ENCODE peak calls at places on chromosomes 12 and 14, in nine cellular contexts. I is body of pancreas, J is IMR-90, O is SK-N-SH, A is transverse colon, X is right cardiac atrium, T is GM23248, V is right atrium auricular region, W is cardiac muscle cell. F is an unnamed sample. For H3K9me3, the result is how much of the 10 kb centered on the place peaks cover.

GRCh38 chr12:5905757-5906156 is 39.3 kb downstream of the ANO2 start:
- DNase-seq in I (no peak), J (no peak), O (no peak), A (no peak), X (no peak), T (no peak), V (peak), W (no peak), F (no peak)

GRCh38 chr14:64539186-64539552 is 1.4 kb upstream of the HSPA2 start:
- DNase-seq in I (no peak), J (no peak), O (no peak), A (no peak), X (no peak), T (peak), V (no peak), W (no peak), F (no peak)

GRCh38 chr12:111825509-111825908 is 16.5 kb upstream of the MAPKAPK5 start:
- DNase-seq in I (no peak), J (no peak), O (no peak), A (no peak), X (no peak), T (no peak), V (no peak), W (no peak), F (no peak)

GRCh38 chr12:110373962-110374611 is 29.4 kb downstream of the ANAPC7 start:
- DNase-seq in I (no peak), J (no peak), O (no peak), A (no peak), X (no peak), T (no peak), V (no peak), W (no peak), F (no peak)

GRCh38 chr14:104895207-104895785 is 29.4 kb upstream of the PLD4 start:
- DNase-seq in I (peak), J (no peak), O (no peak), A (no peak), X (no peak), T (no peak), V (no peak), W (no peak), F (no peak)

GRCh38 chr12:117032593-117033381 is 66.4 kb downstream of the TESC start:
- DNase-seq in I (peak), J (peak), O (no peak), A (no peak), X (no peak), T (peak), V (no peak), W (no peak), F (no peak)

GRCh38 chr12:131370791-131371579 is 339.9 kb upstream of the SFSWAP start:
- DNase-seq in I (no peak), J (no peak), O (no peak), A (no peak), X (no peak), T (peak), V (no peak), W (no peak), F (no peak)

GRCh38 chr12:2288875-2289274 is 236.1 kb downstream of the CACNA1C start:
- DNase-seq in I (no peak), J (no peak), O (peak), A (no peak), X (no peak), T (no peak), V (no peak), W (no peak), F (no peak)

GRCh38 chr12:102680296-102680695 is 199.9 kb upstream of the IGF1 start:
- DNase-seq in I (no peak), J (no peak), O (no peak), A (no peak), X (no peak), T (no peak), V (no peak), W (no peak), F (peak)

GRCh38 chr14:52856139-52856538 is 64.7 kb upstream of the GNPNAT1 start:
- DNase-seq in I (no peak), J (no peak), O (no peak), A (no peak), X (no peak), T (no peak), V (no peak), W (no peak), F (no peak)

GRCh38 chr12:96257550-96258392 is 63.6 kb downstream of the ELK3 start:
- DNase-seq in I (peak), J (peak), O (no peak), A (no peak), X (no peak), T (peak), V (no peak), W (no peak), F (no peak)

GRCh38 chr12:14185441-14186192 is 179.9 kb upstream of the ATF7IP start:
- DNase-seq in I (peak), J (peak), O (peak), A (peak), X (no peak), T (peak), V (no peak), W (peak), F (peak)

GRCh38 chr12:56081393-56082347 is 1.7 kb downstream of the ERBB3 start:
- DNase-seq in I (peak), J (no peak), O (no peak), A (peak), X (peak), T (no peak), V (no peak), W (peak), F (no peak)

GRCh38 chr12:22318122-22318737 is 16.3 kb downstream of the ST8SIA1 start:
- DNase-seq in I (no peak), J (peak), O (no peak), A (no peak), X (no peak), T (peak), V (no peak), W (no peak), F (no peak)

GRCh38 chr14:76975865-76976622 is 52.5 kb downstream of the IRF2BPL start:
- DNase-seq in I (peak), J (no peak), O (no peak), A (no peak), X (peak), T (no peak), V (no peak), W (no peak), F (no peak)

GRCh38 chr12:132584472-132584871 is 25.9 kb downstream of the LRCOL1 start:
- DNase-seq in I (no peak), J (no peak), O (no peak), A (no peak), X (no peak), T (no peak), V (no peak), W (no peak), F (no peak)

GRCh38 chr14:60487211-60487610 is 1.3 kb upstream of the C14orf39 start:
- DNase-seq in I (no peak), J (no peak), O (no peak), A (no peak), X (no peak), T (no peak), V (no peak), W (no peak), F (no peak)

GRCh38 chr12:63294327-63294632 is 143.3 kb upstream of the AVPR1A start:
- DNase-seq in I (peak), J (peak), O (no peak), A (no peak), X (no peak), T (peak), V (no peak), W (no peak), F (no peak)

GRCh38 chr12:54230555-54230954 is 41.8 kb upstream of the SMUG1 start:
- DNase-seq in I (no peak), J (no peak), O (no peak), A (no peak), X (no peak), T (no peak), V (no peak), W (no peak), F (no peak)

GRCh38 chr12:83016226-83016835 is 329.6 kb downstream of the TMTC2 start:
- DNase-seq in I (peak), J (peak), O (no peak), A (no peak), X (no peak), T (peak), V (no peak), W (peak), F (no peak)
- H3K4me3 ChIP-seq in I (no peak), J (no peak), O (peak), A (peak), X (peak), T (peak), V (peak), W (no peak), F (peak)

DNA sequence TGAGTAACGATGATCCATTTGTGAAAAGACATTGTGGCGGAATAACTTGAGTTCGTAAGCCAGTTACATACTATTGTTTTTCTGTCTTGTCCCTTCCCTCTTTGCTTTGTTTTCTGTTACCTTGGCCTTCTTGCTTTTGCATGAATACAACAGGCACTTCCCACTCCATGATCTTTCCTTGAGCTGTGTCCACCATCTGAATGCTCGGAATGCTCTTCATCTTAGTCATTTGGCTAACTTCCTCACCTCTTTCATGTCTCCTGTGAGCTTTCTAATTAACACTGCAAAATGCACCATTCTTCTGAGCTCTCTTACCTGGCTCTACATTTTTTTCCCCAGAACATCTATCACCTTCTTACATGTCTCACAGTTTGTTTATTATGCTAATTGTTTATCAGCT is 10.0 kb downstream of the KNTC1 start:
- DNase-seq in I (no peak), J (no peak), O (no peak), A (no peak), X (no peak), T (no peak), V (no peak), W (no peak), F (no peak)
- H3K27ac ChIP-seq in I (no peak), J (no peak), O (no peak), A (no peak), X (no peak), T (no peak), V (no peak), W (no peak), F (no peak)

DNA sequence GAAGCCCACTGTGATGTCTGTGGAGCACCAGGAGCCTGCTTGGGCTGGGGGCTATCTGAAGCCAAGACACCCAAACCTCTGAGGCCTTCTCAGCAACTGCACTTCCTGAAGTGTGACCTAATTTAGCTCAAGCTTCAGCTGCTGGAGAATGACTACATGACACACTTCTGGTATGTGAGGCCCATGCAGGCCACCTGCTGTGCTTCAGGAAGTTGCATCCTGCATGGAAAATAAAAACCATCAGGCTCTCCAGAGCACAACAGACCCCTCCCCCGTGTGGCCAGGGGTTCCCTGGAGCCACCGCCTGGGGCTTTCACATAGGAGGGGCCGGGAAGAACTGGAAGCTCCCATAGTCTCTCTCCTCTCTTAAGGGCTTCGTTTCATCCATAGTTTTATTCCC is 217.7 kb downstream of the SLC15A4 start:
- DNase-seq in I (no peak), J (no peak), O (no peak), A (no peak), X (no peak), T (no peak), V (no peak), W (no peak), F (no peak)
- H3K9me3 ChIP-seq in I (under half), J (under half), O (under half), A (under half), X (under half), T (under half), V (under half), W (under half), F (under half)

DNA sequence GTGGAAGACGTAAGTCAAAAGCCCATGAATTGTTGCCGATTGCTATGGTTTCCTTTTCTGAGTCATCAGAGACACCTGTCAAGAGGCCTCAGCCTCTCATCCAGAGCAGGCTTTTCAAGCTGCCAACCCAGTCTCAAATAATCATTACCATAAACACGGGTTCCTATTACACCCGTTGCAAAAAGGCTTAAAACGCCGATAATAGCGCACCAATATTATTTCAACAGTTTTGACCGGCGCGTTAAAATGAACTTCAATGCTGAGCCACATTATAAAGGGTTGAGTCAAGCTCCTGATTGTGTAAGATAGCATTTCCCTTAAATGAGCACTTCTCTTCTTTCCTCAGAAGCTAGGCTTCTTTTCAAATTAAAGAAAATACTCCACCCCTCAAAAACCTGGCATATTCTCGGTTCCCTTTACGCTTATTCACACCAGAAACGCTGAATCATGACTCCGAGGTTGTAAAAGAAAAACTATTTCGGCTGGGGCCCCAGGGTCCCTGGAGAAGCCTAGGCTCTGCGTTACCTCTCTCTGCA is 1.4 kb downstream of the TMTC1 start:
- DNase-seq in I (peak), J (peak), O (no peak), A (no peak), X (no peak), T (peak), V (peak), W (peak), F (peak)
- H3K4me3 ChIP-seq in I (no peak), J (peak), O (no peak), A (peak), X (peak), T (peak), V (peak), W (peak), F (no peak)

DNA sequence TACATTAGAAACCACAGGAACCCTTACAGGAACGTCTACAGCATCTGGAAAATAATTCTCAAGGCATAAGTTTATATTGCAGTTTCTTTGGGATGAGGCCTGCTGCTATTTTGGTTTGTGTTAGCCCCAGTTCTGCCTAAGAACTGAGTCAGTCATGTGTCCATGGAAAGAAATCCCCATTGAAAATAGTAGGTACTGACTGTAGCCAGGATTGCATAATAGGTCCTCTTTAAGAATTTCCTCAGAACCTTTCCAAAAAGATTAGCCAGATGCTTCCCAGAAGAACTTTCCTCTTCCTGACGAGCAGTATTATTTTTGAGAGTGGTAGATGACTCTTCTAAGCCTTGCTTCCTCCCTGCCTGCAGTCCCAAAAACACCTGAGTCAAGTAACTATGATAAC is 52.6 kb downstream of the RASSF8 start:
- DNase-seq in I (no peak), J (peak), O (no peak), A (no peak), X (no peak), T (peak), V (no peak), W (no peak), F (no peak)
- H3K27ac ChIP-seq in I (peak), J (no peak), O (peak), A (peak), X (peak), T (peak), V (peak), W (peak), F (no peak)

DNA sequence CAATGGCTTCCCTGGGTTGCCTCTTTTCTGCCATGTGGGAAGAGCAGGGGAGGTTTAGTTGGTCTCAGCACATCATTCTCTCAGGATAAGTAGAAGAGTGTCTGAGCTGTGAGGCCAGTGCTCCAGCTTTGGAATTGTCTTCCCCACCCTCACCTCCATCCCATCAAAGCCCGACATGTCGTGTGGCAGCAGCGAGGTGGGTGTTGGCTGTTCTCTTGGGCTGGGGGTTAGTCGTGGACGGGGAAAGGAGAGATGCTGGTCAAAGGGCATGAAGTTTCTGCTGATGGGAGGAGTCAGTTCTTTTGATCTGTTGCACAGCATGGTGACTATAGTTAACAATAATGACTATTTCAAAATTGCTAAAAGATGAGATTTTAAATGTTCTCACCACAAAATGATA is 404.2 kb downstream of the TMEM121 start:
- DNase-seq in I (no peak), J (no peak), O (no peak), A (no peak), X (no peak), T (no peak), V (no peak), W (no peak), F (no peak)
- H3K9me3 ChIP-seq in I (under half), J (under half), O (under half), A (under half), X (under half), T (under half), V (under half), W (under half), F (under half)

GRCh38 chr14:44963775-44964380 is 1.9 kb downstream of the TOGARAM1 start:
- DNase-seq in I (no peak), J (no peak), O (peak), A (no peak), X (no peak), T (peak), V (no peak), W (no peak), F (no peak)
- H3K4me3 ChIP-seq in I (no peak), J (peak), O (peak), A (peak), X (peak), T (peak), V (peak), W (peak), F (peak)

DNA sequence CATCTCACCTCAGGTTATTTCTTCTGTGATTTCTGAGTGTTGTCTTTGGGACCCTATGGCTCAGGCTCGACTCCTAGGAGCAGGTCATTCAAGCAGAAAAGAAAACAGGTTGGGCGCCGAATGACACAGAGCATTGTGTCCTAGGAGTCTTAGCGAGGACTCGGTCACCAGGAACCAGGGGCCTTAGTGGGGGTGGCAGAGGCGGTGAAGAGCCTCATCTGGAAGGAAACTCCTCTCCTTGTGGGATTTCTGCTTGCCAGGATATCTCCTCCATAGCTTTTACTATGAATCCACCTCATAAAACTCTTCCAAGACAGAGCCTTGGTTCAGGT is 630 bp downstream of the PLEKHH1 start:
- DNase-seq in I (no peak), J (no peak), O (no peak), A (peak), X (no peak), T (no peak), V (no peak), W (peak), F (no peak)
- H3K27ac ChIP-seq in I (peak), J (no peak), O (no peak), A (peak), X (no peak), T (no peak), V (peak), W (peak), F (no peak)

GRCh38 chr12:46084666-46085631 is 94.6 kb upstream of the SCAF11 start:
- DNase-seq in I (no peak), J (no peak), O (no peak), A (no peak), X (no peak), T (no peak), V (no peak), W (no peak), F (no peak)
- H3K9me3 ChIP-seq in I (under half), J (under half), O (under half), A (under half), X (under half), T (under half), V (under half), W (under half), F (under half)

F was measured in CD4-positive, CD25-positive, alpha-beta regulatory T cell.